ENCODE peak calls at places on chromosomes 3 and 15, in ten cellular contexts. One of them, this sample, is unnamed.

GRCh38 chr15:81886586-81886985 is 159.2 kb downstream of the MEX3B start:
- DNase-seq in heart right ventricle: no peak
- DNase-seq in IMR-90: peak; percentile 59
- DNase-seq in cardiac muscle cell: peak; percentile 8
- DNase-seq in kidney: no peak
- DNase-seq in neural progenitor cell: no peak
- DNase-seq in sigmoid colon: no peak
- DNase-seq in RWPE1: peak; percentile 34
- DNase-seq in tibial nerve: no peak
- DNase-seq in foreskin keratinocyte: no peak
- DNase-seq in this sample: no peak

GRCh38 chr3:123157598-123158287 is 44.0 kb upstream of the SEC22A start:
- DNase-seq in heart right ventricle: no peak
- DNase-seq in IMR-90: no peak
- DNase-seq in cardiac muscle cell: no peak
- DNase-seq in kidney: no peak
- DNase-seq in neural progenitor cell: no peak
- DNase-seq in sigmoid colon: no peak
- DNase-seq in RWPE1: no peak
- DNase-seq in tibial nerve: no peak
- DNase-seq in foreskin keratinocyte: no peak
- DNase-seq in this sample: no peak

GRCh38 chr3:160193644-160194192 is 31.5 kb upstream of the C3orf80 start:
- DNase-seq in heart right ventricle: no peak
- DNase-seq in IMR-90: no peak
- DNase-seq in cardiac muscle cell: no peak
- DNase-seq in kidney: no peak
- DNase-seq in neural progenitor cell: no peak
- DNase-seq in sigmoid colon: no peak
- DNase-seq in RWPE1: no peak
- DNase-seq in tibial nerve: no peak
- DNase-seq in foreskin keratinocyte: no peak
- DNase-seq in this sample: no peak

GRCh38 chr3:171566803-171567422 is 106.7 kb upstream of the TNIK start:
- DNase-seq in heart right ventricle: no peak
- DNase-seq in IMR-90: peak; percentile 46
- DNase-seq in cardiac muscle cell: peak; percentile 54
- DNase-seq in kidney: no peak
- DNase-seq in neural progenitor cell: peak; percentile 69
- DNase-seq in sigmoid colon: no peak
- DNase-seq in RWPE1: peak; percentile 52
- DNase-seq in tibial nerve: no peak
- DNase-seq in foreskin keratinocyte: no peak
- DNase-seq in this sample: peak; percentile 23

GRCh38 chr3:177894021-177894690 is 642.1 kb upstream of the KCNMB2 start:
- DNase-seq in heart right ventricle: no peak
- DNase-seq in IMR-90: no peak
- DNase-seq in cardiac muscle cell: no peak
- DNase-seq in kidney: no peak
- DNase-seq in neural progenitor cell: no peak
- DNase-seq in sigmoid colon: no peak
- DNase-seq in RWPE1: no peak
- DNase-seq in tibial nerve: no peak
- DNase-seq in foreskin keratinocyte: no peak
- DNase-seq in this sample: no peak

GRCh38 chr3:169112153-169112892 is 551.2 kb downstream of the MECOM start:
- DNase-seq in heart right ventricle: no peak
- DNase-seq in IMR-90: peak; percentile 93
- DNase-seq in cardiac muscle cell: peak; percentile 82
- DNase-seq in kidney: no peak
- DNase-seq in neural progenitor cell: no peak
- DNase-seq in sigmoid colon: no peak
- DNase-seq in RWPE1: peak; percentile 67
- DNase-seq in tibial nerve: no peak
- DNase-seq in foreskin keratinocyte: peak; percentile 94
- DNase-seq in this sample: no peak

GRCh38 chr3:44954962-44955361 is 21.0 kb downstream of the ZDHHC3 start:
- DNase-seq in heart right ventricle: no peak
- DNase-seq in IMR-90: peak; percentile 70
- DNase-seq in cardiac muscle cell: peak; percentile 54
- DNase-seq in kidney: no peak
- DNase-seq in neural progenitor cell: no peak
- DNase-seq in sigmoid colon: no peak
- DNase-seq in RWPE1: peak; percentile 12
- DNase-seq in tibial nerve: no peak
- DNase-seq in foreskin keratinocyte: no peak
- DNase-seq in this sample: no peak

GRCh38 chr3:65627102-65627501 is 411.6 kb downstream of the MAGI1 start:
- DNase-seq in heart right ventricle: no peak
- DNase-seq in IMR-90: peak; percentile 39
- DNase-seq in cardiac muscle cell: no peak
- DNase-seq in kidney: no peak
- DNase-seq in neural progenitor cell: no peak
- DNase-seq in sigmoid colon: no peak
- DNase-seq in RWPE1: no peak
- DNase-seq in tibial nerve: no peak
- DNase-seq in foreskin keratinocyte: peak; percentile 63
- DNase-seq in this sample: no peak

GRCh38 chr3:57131210-57131588 is 34.0 kb downstream of the IL17RD start:
- DNase-seq in heart right ventricle: no peak
- DNase-seq in IMR-90: no peak
- DNase-seq in cardiac muscle cell: no peak
- DNase-seq in kidney: no peak
- DNase-seq in neural progenitor cell: no peak
- DNase-seq in sigmoid colon: no peak
- DNase-seq in RWPE1: no peak
- DNase-seq in tibial nerve: no peak
- DNase-seq in foreskin keratinocyte: no peak
- DNase-seq in this sample: no peak

GRCh38 chr3:136811701-136812100 is 7.2 kb upstream of the SLC35G2 start:
- DNase-seq in heart right ventricle: no peak
- DNase-seq in IMR-90: no peak
- DNase-seq in cardiac muscle cell: no peak
- DNase-seq in kidney: no peak
- DNase-seq in neural progenitor cell: no peak
- DNase-seq in sigmoid colon: no peak
- DNase-seq in RWPE1: no peak
- DNase-seq in tibial nerve: no peak
- DNase-seq in foreskin keratinocyte: no peak
- DNase-seq in this sample: no peak

DNA sequence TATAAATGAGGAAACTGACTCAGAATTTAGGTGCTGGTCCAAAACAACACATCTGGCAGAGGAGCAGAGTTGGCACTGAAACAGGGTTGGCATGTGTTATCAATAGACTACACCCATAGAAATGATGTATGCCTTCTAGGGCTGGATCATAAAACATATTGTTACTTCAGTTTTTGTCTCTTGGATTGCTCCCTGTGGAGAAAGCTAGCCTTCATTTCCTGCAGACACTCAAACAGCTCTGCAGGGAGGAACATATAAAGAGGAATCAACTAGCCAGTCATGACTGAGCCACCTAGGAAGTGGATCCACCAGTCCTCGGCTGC is 518 bp upstream of the MRPL3 start:
- DNase-seq in heart right ventricle: no peak
- DNase-seq in IMR-90: no peak
- DNase-seq in cardiac muscle cell: no peak
- DNase-seq in kidney: no peak
- DNase-seq in neural progenitor cell: no peak
- DNase-seq in sigmoid colon: no peak
- DNase-seq in RWPE1: no peak
- DNase-seq in tibial nerve: no peak
- DNase-seq in foreskin keratinocyte: peak; percentile 3
- DNase-seq in this sample: no peak
- TF ChIP-seq CTCF in heart right ventricle: no peak
- TF ChIP-seq CTCF in IMR-90: no peak
- TF ChIP-seq CTCF in cardiac muscle cell: no peak
- TF ChIP-seq CTCF in kidney: no peak
- TF ChIP-seq CTCF in neural progenitor cell: no peak
- TF ChIP-seq CTCF in sigmoid colon: no peak
- TF ChIP-seq CTCF in RWPE1: no peak
- TF ChIP-seq CTCF in tibial nerve: no peak
- TF ChIP-seq CTCF in foreskin keratinocyte: no peak
- TF ChIP-seq CTCF in this sample: no peak

DNA sequence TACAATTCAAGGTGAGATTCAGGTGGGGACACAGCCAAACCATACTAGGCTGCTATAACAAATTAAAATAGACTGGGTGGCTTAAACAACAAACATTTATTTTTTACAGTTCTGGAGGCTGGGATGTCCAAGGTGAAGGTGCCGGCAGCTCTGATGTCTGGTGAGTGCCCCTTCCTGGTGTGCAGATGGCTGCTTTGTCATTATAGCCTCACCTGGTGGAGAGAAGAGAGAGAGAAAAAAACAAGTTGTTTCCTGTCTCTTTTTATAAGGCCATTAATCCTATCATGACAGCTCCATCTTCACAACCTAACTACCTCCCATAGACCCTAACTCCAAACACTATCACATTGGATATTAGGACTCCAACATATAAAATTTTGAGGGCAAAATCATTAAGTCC is 279.7 kb downstream of the ZIC1 start:
- DNase-seq in heart right ventricle: no peak
- DNase-seq in IMR-90: no peak
- DNase-seq in cardiac muscle cell: no peak
- DNase-seq in kidney: no peak
- DNase-seq in neural progenitor cell: no peak
- DNase-seq in sigmoid colon: no peak
- DNase-seq in RWPE1: no peak
- DNase-seq in tibial nerve: no peak
- DNase-seq in foreskin keratinocyte: no peak
- DNase-seq in this sample: no peak
- TF ChIP-seq CTCF in heart right ventricle: no peak
- TF ChIP-seq CTCF in IMR-90: no peak
- TF ChIP-seq CTCF in cardiac muscle cell: no peak
- TF ChIP-seq CTCF in kidney: no peak
- TF ChIP-seq CTCF in neural progenitor cell: no peak
- TF ChIP-seq CTCF in sigmoid colon: no peak
- TF ChIP-seq CTCF in RWPE1: no peak
- TF ChIP-seq CTCF in tibial nerve: no peak
- TF ChIP-seq CTCF in foreskin keratinocyte: no peak
- TF ChIP-seq CTCF in this sample: no peak

GRCh38 chr3:102466001-102466400 is 31.2 kb downstream of the ZPLD1 start:
- DNase-seq in heart right ventricle: no peak
- DNase-seq in IMR-90: no peak
- DNase-seq in cardiac muscle cell: no peak
- DNase-seq in kidney: no peak
- DNase-seq in neural progenitor cell: no peak
- DNase-seq in sigmoid colon: no peak
- DNase-seq in RWPE1: no peak
- DNase-seq in tibial nerve: no peak
- DNase-seq in foreskin keratinocyte: no peak
- DNase-seq in this sample: no peak
- TF ChIP-seq CTCF in heart right ventricle: no peak
- TF ChIP-seq CTCF in IMR-90: no peak
- TF ChIP-seq CTCF in cardiac muscle cell: no peak
- TF ChIP-seq CTCF in kidney: no peak
- TF ChIP-seq CTCF in neural progenitor cell: peak; percentile 23
- TF ChIP-seq CTCF in sigmoid colon: no peak
- TF ChIP-seq CTCF in RWPE1: no peak
- TF ChIP-seq CTCF in tibial nerve: no peak
- TF ChIP-seq CTCF in foreskin keratinocyte: peak; percentile 57
- TF ChIP-seq CTCF in this sample: no peak

GRCh38 chr3:52234516-52235447 is 4.2 kb downstream of the TWF2 start:
- DNase-seq in heart right ventricle: no peak
- DNase-seq in IMR-90: no peak
- DNase-seq in cardiac muscle cell: no peak
- DNase-seq in kidney: no peak
- DNase-seq in neural progenitor cell: no peak
- DNase-seq in sigmoid colon: no peak
- DNase-seq in RWPE1: no peak
- DNase-seq in tibial nerve: no peak
- DNase-seq in foreskin keratinocyte: no peak
- DNase-seq in this sample: no peak
- TF ChIP-seq CTCF in heart right ventricle: no peak
- TF ChIP-seq CTCF in IMR-90: no peak
- TF ChIP-seq CTCF in cardiac muscle cell: no peak
- TF ChIP-seq CTCF in kidney: no peak
- TF ChIP-seq CTCF in neural progenitor cell: no peak
- TF ChIP-seq CTCF in sigmoid colon: no peak
- TF ChIP-seq CTCF in RWPE1: no peak
- TF ChIP-seq CTCF in tibial nerve: no peak
- TF ChIP-seq CTCF in foreskin keratinocyte: no peak
- TF ChIP-seq CTCF in this sample: no peak

DNA sequence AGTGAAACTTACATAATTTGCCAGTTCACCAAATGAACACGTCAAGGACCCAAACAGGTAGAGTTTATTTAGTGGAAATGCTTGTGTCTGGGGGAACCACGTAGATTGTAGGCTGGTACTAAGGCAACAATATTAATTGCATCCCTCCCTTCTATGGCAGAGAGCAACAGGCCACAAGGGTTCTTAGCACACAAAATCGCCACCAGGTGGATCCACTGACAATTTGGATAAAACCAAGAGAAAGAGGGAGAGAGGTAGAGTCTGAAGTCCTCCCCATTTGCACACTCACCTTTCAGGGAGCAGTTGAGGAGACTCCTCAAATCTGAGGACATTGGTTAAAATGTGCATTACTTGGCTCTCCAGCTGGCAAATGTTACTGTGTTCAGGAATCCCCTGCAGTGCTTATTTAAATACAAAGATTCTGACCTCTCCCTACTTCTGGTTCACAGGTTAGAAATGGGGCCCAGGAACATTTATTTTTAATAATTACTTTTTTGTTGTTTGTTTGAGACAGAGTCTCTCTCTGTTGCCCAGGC is 181.0 kb upstream of the FEZF2 start:
- DNase-seq in heart right ventricle: no peak
- DNase-seq in IMR-90: no peak
- DNase-seq in cardiac muscle cell: peak; percentile 8
- DNase-seq in kidney: no peak
- DNase-seq in neural progenitor cell: peak; percentile 35
- DNase-seq in sigmoid colon: no peak
- DNase-seq in RWPE1: no peak
- DNase-seq in tibial nerve: no peak
- DNase-seq in foreskin keratinocyte: no peak
- DNase-seq in this sample: no peak
- TF ChIP-seq CTCF in heart right ventricle: no peak
- TF ChIP-seq CTCF in IMR-90: no peak
- TF ChIP-seq CTCF in cardiac muscle cell: peak; percentile 28
- TF ChIP-seq CTCF in kidney: no peak
- TF ChIP-seq CTCF in neural progenitor cell: peak; percentile 51
- TF ChIP-seq CTCF in sigmoid colon: no peak
- TF ChIP-seq CTCF in RWPE1: no peak
- TF ChIP-seq CTCF in tibial nerve: no peak
- TF ChIP-seq CTCF in foreskin keratinocyte: peak; percentile 51
- TF ChIP-seq CTCF in this sample: peak; percentile 11

DNA sequence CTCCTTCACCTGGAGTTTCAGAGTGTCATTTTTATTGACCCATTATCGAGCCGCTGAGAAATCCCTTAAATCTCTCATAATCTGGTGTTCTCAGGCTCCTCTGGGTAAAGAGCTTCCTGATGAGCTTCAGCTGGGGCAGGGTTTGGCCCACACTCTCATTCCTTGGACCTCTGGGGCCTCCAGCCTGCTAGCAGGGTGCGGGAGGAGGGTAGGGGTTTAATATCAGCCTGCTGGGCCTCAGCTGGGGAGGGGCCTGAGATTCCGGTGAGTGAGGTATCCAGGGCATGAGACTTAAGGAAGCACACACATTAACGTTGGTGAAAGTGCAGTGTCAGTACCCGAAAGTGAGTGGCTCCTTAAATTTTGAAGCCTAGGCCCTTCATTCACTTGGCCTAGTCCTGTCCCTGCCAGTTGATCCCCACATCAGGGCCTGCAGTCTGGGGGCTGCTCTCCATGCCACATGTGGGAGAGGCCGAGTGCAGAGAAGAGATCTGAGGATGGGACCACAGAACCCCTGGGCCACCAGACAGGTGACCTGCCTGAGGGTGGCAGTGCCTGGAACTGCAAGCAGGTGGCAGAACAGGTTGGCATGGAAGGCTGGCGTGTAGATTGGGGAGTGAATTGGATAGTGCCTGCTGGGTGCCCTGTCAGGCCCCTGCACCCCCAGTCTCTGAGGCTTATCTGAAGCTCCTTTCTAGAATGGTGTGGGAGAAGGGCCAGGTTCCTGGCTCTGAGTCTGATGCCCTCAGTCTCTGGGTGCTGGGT is 16.1 kb downstream of the C3orf18 start:
- DNase-seq in heart right ventricle: no peak
- DNase-seq in IMR-90: no peak
- DNase-seq in cardiac muscle cell: no peak
- DNase-seq in kidney: no peak
- DNase-seq in neural progenitor cell: no peak
- DNase-seq in sigmoid colon: no peak
- DNase-seq in RWPE1: no peak
- DNase-seq in tibial nerve: no peak
- DNase-seq in foreskin keratinocyte: no peak
- DNase-seq in this sample: no peak
- TF ChIP-seq CTCF in heart right ventricle: no peak
- TF ChIP-seq CTCF in IMR-90: no peak
- TF ChIP-seq CTCF in cardiac muscle cell: no peak
- TF ChIP-seq CTCF in kidney: no peak
- TF ChIP-seq CTCF in neural progenitor cell: no peak
- TF ChIP-seq CTCF in sigmoid colon: no peak
- TF ChIP-seq CTCF in RWPE1: no peak
- TF ChIP-seq CTCF in tibial nerve: no peak
- TF ChIP-seq CTCF in foreskin keratinocyte: peak; percentile 36
- TF ChIP-seq CTCF in this sample: no peak